ENCODE peak calls at places on chromosome 15, in six cellular contexts. L is OCI-LY7, N is testis, X is psoas muscle, B is left ventricle myocardium inferior, V is Panc1. Q is an unnamed sample. For H3K9me3, the result is how much of the 10 kb centered on the place peaks cover.

GRCh38 chr15:78325092-78325843 is 14.9 kb upstream of the CRABP1 start:
- DNase-seq in V (no peak), B (no peak), N (no peak), L (no peak), X (no peak), Q (no peak)

GRCh38 chr15:92653836-92654524 is 1.6 kb downstream of the FAM174B start:
- DNase-seq in V (no peak), L (no peak), N (peak), B (no peak), X (no peak), Q (no peak)

GRCh38 chr15:42165081-42165480 is 8.6 kb upstream of the PLA2G4F start:
- DNase-seq in N (no peak), V (no peak), X (no peak), B (no peak), L (no peak), Q (no peak)

GRCh38 chr15:39205506-39206371 is 375.1 kb upstream of the THBS1 start:
- DNase-seq in N (no peak), V (no peak), X (no peak), B (no peak), L (no peak), Q (no peak)

GRCh38 chr15:39596358-39597051 is 15.6 kb downstream of the THBS1 start:
- DNase-seq in X (no peak), B (no peak), V (no peak), L (no peak), N (no peak), Q (no peak)

GRCh38 chr15:68572309-68572708 is 6.5 kb upstream of the CORO2B start:
- DNase-seq in V (no peak), N (no peak), L (no peak), B (no peak), X (no peak), Q (no peak)

GRCh38 chr15:36414670-36415069 is 164.8 kb upstream of the CDIN1 start:
- DNase-seq in N (no peak), X (no peak), V (no peak), B (no peak), L (no peak), Q (no peak)

GRCh38 chr15:91867581-91868026 is 14.1 kb downstream of the SLCO3A1 start:
- DNase-seq in B (peak), N (peak), X (peak), V (peak), L (no peak), Q (peak)

GRCh38 chr15:66224946-66225345 is 28.6 kb downstream of the MEGF11 start:
- DNase-seq in X (no peak), L (no peak), B (peak), N (no peak), V (no peak), Q (no peak)

GRCh38 chr15:59722032-59722431 is 32.9 kb upstream of the BNIP2 start:
- DNase-seq in L (no peak), N (no peak), V (no peak), X (no peak), B (no peak), Q (no peak)

GRCh38 chr15:69117431-69117841 is 43.0 kb upstream of the GLCE start:
- DNase-seq in N (no peak), L (no peak), B (no peak), X (no peak), V (no peak), Q (peak)

GRCh38 chr15:70400766-70401541 is 303.2 kb upstream of the TLE3 start:
- DNase-seq in X (peak), B (no peak), V (no peak), N (no peak), L (no peak), Q (no peak)

GRCh38 chr15:38069506-38069905 is 135.1 kb downstream of the TMCO5A start:
- DNase-seq in B (no peak), N (peak), X (no peak), L (peak), V (no peak), Q (no peak)

GRCh38 chr15:40244961-40245523 is 6.2 kb downstream of the PAK6 start:
- DNase-seq in X (no peak), N (peak), L (no peak), V (no peak), B (no peak), Q (peak)

GRCh38 chr15:29889545-29890329 is 67.5 kb upstream of the TJP1 start:
- DNase-seq in N (no peak), L (no peak), B (no peak), X (no peak), V (no peak), Q (peak)

GRCh38 chr15:75036269-75036668 is 12.9 kb downstream of the PPCDC start:
- DNase-seq in V (no peak), L (no peak), X (no peak), B (no peak), N (no peak), Q (peak)

GRCh38 chr15:70750203-70750869 is 13.0 kb downstream of the UACA start:
- DNase-seq in V (no peak), B (no peak), N (no peak), L (no peak), X (no peak), Q (no peak)

GRCh38 chr15:78314181-78314581 is 14.8 kb upstream of the SKIC8 start:
- DNase-seq in L (no peak), V (no peak), B (no peak), N (no peak), X (no peak), Q (no peak)

GRCh38 chr15:77021803-77022381 is 27.0 kb downstream of the PSTPIP1 start:
- DNase-seq in L (no peak), N (no peak), V (no peak), B (no peak), X (no peak), Q (no peak)

GRCh38 chr15:40829155-40829554 is 647 bp upstream of the PPP1R14D start:
- DNase-seq in V (no peak), B (no peak), X (no peak), L (no peak), N (peak), Q (no peak)

GRCh38 chr15:40871749-40872617 is 2.1 kb downstream of the RHOV start:
- DNase-seq in N (no peak), L (no peak), X (no peak), V (no peak), B (no peak), Q (peak)

GRCh38 chr15:43516801-43517353 is 531 bp upstream of the MAP1A start:
- DNase-seq in L (no peak), V (no peak), B (no peak), N (no peak), X (no peak), Q (no peak)

GRCh38 chr15:90665288-90666134 is 51.6 kb upstream of the BLM start:
- DNase-seq in X (peak), N (peak), L (peak), B (peak), V (no peak), Q (no peak)

GRCh38 chr15:45157056-45157455 is 27.3 kb downstream of the DUOX1 start:
- DNase-seq in X (no peak), V (no peak), L (no peak), N (no peak), B (no peak), Q (no peak)

GRCh38 chr15:78093242-78094020 is 1.1 kb downstream of the SH2D7 start:
- DNase-seq in X (no peak), L (no peak), V (no peak), N (no peak), B (no peak), Q (no peak)

GRCh38 chr15:65416845-65417416 is 5.8 kb downstream of the IGDCC4 start:
- DNase-seq in N (peak), X (peak), V (no peak), L (no peak), B (peak), Q (peak)

GRCh38 chr15:40105517-40106202 is 3.0 kb downstream of the BMF start:
- DNase-seq in V (no peak), X (no peak), B (no peak), N (no peak), L (no peak), Q (no peak)

GRCh38 chr15:61871926-61872522 is 188.2 kb downstream of the VPS13C start:
- DNase-seq in B (no peak), N (no peak), L (peak), X (no peak), V (no peak), Q (no peak)

GRCh38 chr15:56356616-56357015 is 8.6 kb upstream of the TEX9 start:
- DNase-seq in N (no peak), V (no peak), B (no peak), X (no peak), L (no peak), Q (no peak)

GRCh38 chr15:75177360-75178071 is 24.2 kb upstream of the C15orf39 start:
- DNase-seq in X (no peak), L (no peak), N (no peak), V (no peak), B (no peak), Q (no peak)

GRCh38 chr15:50024183-50024795 is 94.7 kb downstream of the ATP8B4 start:
- DNase-seq in X (no peak), B (no peak), L (no peak), V (no peak), N (peak), Q (no peak)

GRCh38 chr15:35624881-35625280 is 78.9 kb upstream of the DPH6 start:
- DNase-seq in N (no peak), X (no peak), L (no peak), B (no peak), V (no peak), Q (no peak)

GRCh38 chr15:22888120-22888859 is 49.8 kb downstream of the NIPA2 start:
- DNase-seq in X (no peak), L (no peak), V (no peak), N (no peak), B (no peak), Q (no peak)

GRCh38 chr15:31447893-31448634 is 121.4 kb downstream of the KLF13 start:
- DNase-seq in L (no peak), B (no peak), N (no peak), X (no peak), V (no peak), Q (no peak)

DNA sequence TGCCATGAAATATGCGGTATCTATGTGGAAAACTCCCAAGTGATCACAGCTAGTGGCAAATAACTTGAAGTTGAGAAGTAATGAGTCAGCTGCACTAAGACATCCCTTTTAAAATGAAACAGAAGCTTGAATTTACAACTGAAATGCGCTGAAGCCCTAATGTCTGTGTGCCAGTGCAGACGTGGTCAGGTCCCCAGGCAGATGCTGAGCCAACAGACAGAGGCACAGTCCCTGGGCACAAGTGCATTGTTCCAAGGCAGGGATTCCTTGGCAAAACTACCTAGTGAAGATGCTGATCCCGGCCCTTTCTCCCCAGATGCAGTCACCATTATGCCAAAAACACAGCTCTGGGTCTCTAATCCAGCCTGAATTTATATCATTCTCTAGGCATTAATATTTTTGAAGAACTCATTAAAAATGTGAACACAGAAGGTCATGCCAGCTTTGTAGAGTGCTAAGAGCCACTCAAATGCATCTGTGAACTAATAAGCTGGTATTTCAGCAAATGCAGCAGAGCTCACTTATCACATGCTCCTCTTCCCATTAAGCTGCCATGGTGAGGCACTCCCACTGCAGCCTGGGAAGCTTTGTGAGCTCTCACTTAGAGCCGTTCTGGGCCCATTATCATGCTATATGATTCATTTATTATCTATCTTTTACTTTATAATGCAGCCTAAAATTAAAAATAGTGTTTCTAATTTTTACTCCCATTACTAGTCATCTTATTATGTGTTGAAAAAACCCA is 200.1 kb downstream of the GABRB3 start:
- DNase-seq in B (no peak), N (no peak), X (no peak), V (no peak), L (no peak), Q (no peak)
- H3K9me3 ChIP-seq in B (under half), N (under half), X (under half), V (under half), L (under half), Q (under half)

GRCh38 chr15:21269121-21269520 is 171.2 kb downstream of the POTEB3 start:
- DNase-seq in N (no peak), L (no peak), B (no peak), X (no peak), V (no peak), Q (no peak)
- H3K9me3 ChIP-seq in N (under half), L (under half), B (under half), X (under half), V (under half), Q (half or more)

GRCh38 chr15:79527821-79528220 is 95.7 kb downstream of the MINAR1 start:
- DNase-seq in X (no peak), B (no peak), L (no peak), V (no peak), N (no peak), Q (no peak)
- H3K9me3 ChIP-seq in X (under half), B (under half), L (under half), V (under half), N (under half), Q (under half)

DNA sequence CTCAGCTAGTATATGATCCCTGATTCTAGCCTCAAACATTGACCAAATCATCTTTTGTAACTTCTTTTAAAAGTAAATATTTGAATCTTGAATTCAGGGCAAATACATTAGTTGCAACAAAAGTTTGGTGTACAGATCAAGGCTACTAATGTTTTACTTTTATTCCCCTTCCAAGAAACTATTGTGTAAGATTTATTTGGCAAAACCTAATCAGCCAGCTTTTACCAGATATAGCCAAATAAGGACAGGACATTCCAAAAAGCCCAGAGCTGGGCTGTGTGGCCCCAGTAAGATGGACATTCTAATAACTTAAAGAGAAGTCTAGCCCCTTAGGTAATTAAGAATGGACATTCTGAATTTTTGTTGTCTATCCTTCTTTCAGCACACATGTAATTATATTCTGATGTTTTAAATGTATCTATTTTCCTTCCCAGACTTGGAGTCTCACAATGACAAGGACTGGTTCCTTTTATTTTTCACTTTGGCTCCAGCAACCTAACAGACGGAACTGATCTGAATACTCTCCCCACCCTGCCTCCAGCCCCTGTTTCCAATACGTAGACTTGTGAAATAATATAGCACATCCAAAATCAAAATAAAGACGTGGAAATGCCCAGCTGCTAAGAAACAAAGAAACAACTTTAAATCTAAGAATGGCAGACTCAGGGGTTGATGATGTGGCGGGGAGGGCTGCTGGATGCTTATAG is 48.1 kb downstream of the STARD5 start:
- DNase-seq in X (no peak), B (no peak), L (no peak), N (no peak), V (no peak), Q (no peak)
- H3K9me3 ChIP-seq in X (under half), B (under half), L (under half), N (under half), V (under half), Q (under half)

GRCh38 chr15:79878078-79878705 is 18.6 kb downstream of the MTHFS start:
- DNase-seq in N (no peak), L (peak), V (no peak), B (no peak), X (no peak), Q (no peak)

GRCh38 chr15:79872358-79873017 is 24.3 kb downstream of the MTHFS start:
- DNase-seq in B (no peak), V (no peak), N (no peak), L (no peak), X (no peak), Q (peak)

GRCh38 chr15:79875213-79875612 is 21.6 kb downstream of the MTHFS start:
- DNase-seq in L (no peak), V (no peak), X (no peak), N (no peak), B (no peak), Q (no peak)

GRCh38 chr15:79874242-79874641 is 22.6 kb downstream of the MTHFS start:
- DNase-seq in B (no peak), N (no peak), L (no peak), X (no peak), V (no peak), Q (no peak)
- H3K9me3 ChIP-seq in B (half or more), N (under half), L (half or more), X (under half), V (under half), Q (under half)

GRCh38 chr15:24627443-24627842 is 48.1 kb upstream of the NPAP1 start:
- DNase-seq in X (no peak), L (no peak), V (no peak), N (no peak), B (no peak), Q (no peak)

GRCh38 chr15:24617646-24618045 is 57.9 kb upstream of the NPAP1 start:
- DNase-seq in N (no peak), B (no peak), V (no peak), L (no peak), X (no peak), Q (no peak)

DNA sequence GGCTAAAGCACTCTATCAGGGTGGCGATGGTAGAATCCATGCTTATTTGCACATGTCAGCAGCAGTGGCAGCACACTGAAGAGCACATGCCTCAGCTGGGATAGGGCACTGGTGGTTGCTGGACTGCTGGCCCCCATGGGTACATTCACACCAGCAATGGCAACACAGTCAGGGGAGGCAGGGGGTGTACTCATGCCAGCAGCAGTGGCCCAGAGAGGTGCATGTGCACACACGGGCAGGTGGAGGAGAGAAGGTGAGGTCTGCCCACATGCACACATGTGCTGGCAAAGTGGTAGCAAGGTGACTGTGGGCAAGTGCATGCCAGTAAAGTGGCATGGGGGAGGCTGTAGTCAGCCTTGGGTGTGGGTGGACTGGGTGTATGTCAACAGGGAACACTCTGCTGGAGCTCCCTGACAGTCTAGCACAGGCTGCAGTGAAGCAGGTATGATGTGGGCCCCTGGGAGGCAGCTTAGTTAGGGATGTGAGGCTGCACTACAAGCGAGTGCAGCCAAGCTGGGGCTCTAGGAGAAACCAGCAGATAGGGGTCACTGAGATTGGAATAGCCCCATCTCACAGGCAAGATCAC is 53.9 kb upstream of the NPAP1 start:
- DNase-seq in B (no peak), N (no peak), X (no peak), L (no peak), V (no peak), Q (no peak)
- H3K9me3 ChIP-seq in B (under half), N (under half), X (under half), L (under half), V (under half), Q (under half)

DNA sequence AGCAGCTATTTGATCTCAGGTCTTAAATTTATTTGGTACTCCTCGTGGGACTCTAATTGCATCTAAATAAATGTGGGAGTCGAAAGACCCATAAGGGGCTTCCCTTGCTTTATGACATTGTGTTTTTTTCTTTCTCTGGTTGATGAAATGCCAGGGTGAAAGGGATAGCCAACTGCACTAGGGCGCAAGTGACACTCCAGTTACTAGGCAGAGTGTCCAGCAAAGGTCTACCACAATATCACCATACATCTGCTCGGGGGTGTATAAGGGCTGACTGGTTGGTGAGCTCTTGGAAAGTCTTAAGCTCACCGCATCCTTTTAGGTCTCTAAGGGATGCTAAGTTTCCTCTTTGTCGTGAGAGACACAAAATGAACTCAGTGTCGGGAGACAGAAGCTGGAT is 54.0 kb downstream of the PGBD4 start:
- DNase-seq in L (no peak), X (no peak), B (no peak), N (no peak), V (no peak), Q (no peak)
- H3K9me3 ChIP-seq in L (under half), X (under half), B (under half), N (under half), V (under half), Q (under half)